ENCODE peak calls at places on chromosomes 7 and 10, in five cellular contexts. L is heart left ventricle, W is upper lobe of right lung, D is SK-N-SH, I is gastrocnemius medialis. B is an unnamed sample.

GRCh38 chr10:73433538-73433867 is at the start of gene MSS51:
- DNase-seq in L (no peak), W (no peak), D (no peak), I (peak), B (no peak)

GRCh38 chr10:5594271-5595036 is 69.7 kb downstream of the CALML3 start:
- DNase-seq in L (no peak), W (no peak), D (peak), I (no peak), B (no peak)

GRCh38 chr10:88032566-88032965 is 169.1 kb downstream of the PTEN start:
- DNase-seq in L (no peak), W (no peak), D (no peak), I (no peak), B (peak)

GRCh38 chr10:18238875-18239485 is 98.8 kb downstream of the CACNB2 start:
- DNase-seq in L (no peak), W (no peak), D (peak), I (no peak), B (peak)

GRCh38 chr7:132742152-132742551 is 165.9 kb upstream of the PLXNA4 start:
- DNase-seq in L (no peak), W (peak), D (no peak), I (no peak), B (peak)

GRCh38 chr7:90988996-90989765 is 275.1 kb upstream of the FZD1 start:
- DNase-seq in L (no peak), W (no peak), D (no peak), I (no peak), B (no peak)

GRCh38 chr7:107725138-107725740 is 18.7 kb upstream of the CBLL1 start:
- DNase-seq in L (no peak), W (no peak), D (peak), I (no peak), B (peak)

GRCh38 chr7:79298145-79298760 is 155.2 kb downstream of the MAGI2 start:
- DNase-seq in L (no peak), W (no peak), D (peak), I (no peak), B (peak)

GRCh38 chr7:26091933-26092332 is 60.1 kb upstream of the NFE2L3 start:
- DNase-seq in L (no peak), W (no peak), D (peak), I (no peak), B (peak)

GRCh38 chr10:24645784-24646183 is 77.9 kb downstream of the ARHGAP21 start:
- DNase-seq in L (no peak), W (no peak), D (no peak), I (no peak), B (peak)

GRCh38 chr10:88088441-88089340 is 225.3 kb downstream of the PTEN start:
- DNase-seq in L (no peak), W (no peak), D (no peak), I (no peak), B (peak)

GRCh38 chr7:13099197-13099795 is 411.9 kb downstream of the ARL4A start:
- DNase-seq in L (no peak), W (no peak), D (no peak), I (no peak), B (peak)

GRCh38 chr10:128087884-128088695 is 38.1 kb downstream of the MKI67 start:
- DNase-seq in L (no peak), W (no peak), D (peak), I (no peak), B (peak)

GRCh38 chr10:661891-662605 is 27.4 kb downstream of the DIP2C start:
- DNase-seq in L (no peak), W (no peak), D (no peak), I (no peak), B (no peak)

GRCh38 chr7:92135100-92135429 is 788 bp upstream of the CYP51A1 start:
- DNase-seq in L (no peak), W (no peak), D (peak), I (no peak), B (peak)

GRCh38 chr7:327991-328702 is 38.2 kb downstream of the FOXL3 start:
- DNase-seq in L (no peak), W (no peak), D (no peak), I (no peak), B (no peak)

GRCh38 chr10:96500050-96500449 is 13.7 kb downstream of the TLL2 start:
- DNase-seq in L (no peak), W (no peak), D (no peak), I (no peak), B (no peak)

GRCh38 chr10:31936933-31937332 is 8.3 kb upstream of the ARHGAP12 start:
- DNase-seq in L (no peak), W (no peak), D (no peak), I (no peak), B (peak)

GRCh38 chr7:112646787-112647186 is 143.4 kb downstream of the TMEM168 start:
- DNase-seq in L (no peak), W (no peak), D (no peak), I (no peak), B (no peak)

GRCh38 chr7:127658979-127659378 is 7.0 kb downstream of the SND1 start:
- DNase-seq in L (no peak), W (no peak), D (no peak), I (no peak), B (no peak)

GRCh38 chr10:74333174-74333573 is 182.2 kb downstream of the ADK start:
- DNase-seq in L (no peak), W (no peak), D (peak), I (no peak), B (no peak)

GRCh38 chr10:33965795-33966581 is 631.5 kb upstream of the NRP1 start:
- DNase-seq in L (no peak), W (no peak), D (no peak), I (no peak), B (no peak)

GRCh38 chr7:117157121-117157870 is 165.6 kb downstream of the WNT2 start:
- DNase-seq in L (no peak), W (no peak), D (peak), I (peak), B (peak)

GRCh38 chr10:49297818-49298665 is 928 bp upstream of the C10orf71 start:
- DNase-seq in L (no peak), W (no peak), D (no peak), I (peak), B (no peak)

GRCh38 chr10:110150981-110151380 is 56.4 kb upstream of the MXI1 start:
- DNase-seq in L (no peak), W (no peak), D (no peak), I (no peak), B (no peak)

GRCh38 chr10:44988957-44989620 is 10.5 kb upstream of the DEPP1 start:
- DNase-seq in L (no peak), W (no peak), D (no peak), I (no peak), B (no peak)

GRCh38 chr7:113004726-113005454 is 81.7 kb downstream of the GPR85 start:
- DNase-seq in L (no peak), W (no peak), D (no peak), I (no peak), B (no peak)

GRCh38 chr7:116354171-116354545 is 143.8 kb downstream of the TES start:
- DNase-seq in L (no peak), W (no peak), D (no peak), I (no peak), B (peak)

GRCh38 chr10:98400482-98400881 is 14.5 kb downstream of the PYROXD2 start:
- DNase-seq in L (no peak), W (no peak), D (no peak), I (no peak), B (peak)

GRCh38 chr7:129925416-129926002 is 27.3 kb downstream of the UBE2H start:
- DNase-seq in L (no peak), W (no peak), D (no peak), I (no peak), B (no peak)

GRCh38 chr10:110919971-110920881 is 822 bp downstream of the SHOC2 start:
- DNase-seq in L (no peak), W (peak), D (peak), I (peak), B (peak)

GRCh38 chr10:87882555-87883294 is 19.3 kb downstream of the PTEN start:
- DNase-seq in L (no peak), W (no peak), D (no peak), I (no peak), B (no peak)

GRCh38 chr7:6438427-6438826 is 9.3 kb downstream of the DAGLB start:
- DNase-seq in L (no peak), W (no peak), D (no peak), I (peak), B (no peak)

GRCh38 chr7:6437251-6437650 is 10.5 kb downstream of the DAGLB start:
- DNase-seq in L (no peak), W (no peak), D (no peak), I (no peak), B (peak)

GRCh38 chr7:6436385-6436685 is 11.4 kb downstream of the DAGLB start:
- DNase-seq in L (no peak), W (no peak), D (no peak), I (no peak), B (no peak)

GRCh38 chr7:6433814-6434630 is 13.7 kb downstream of the DAGLB start:
- DNase-seq in L (no peak), W (no peak), D (no peak), I (no peak), B (no peak)

GRCh38 chr7:6435486-6436384 is 12.0 kb downstream of the DAGLB start:
- DNase-seq in L (peak), W (peak), D (peak), I (peak), B (peak)
- TF ChIP-seq CTCF in L (peak), W (peak), D (peak), I (peak), B (peak)

DNA sequence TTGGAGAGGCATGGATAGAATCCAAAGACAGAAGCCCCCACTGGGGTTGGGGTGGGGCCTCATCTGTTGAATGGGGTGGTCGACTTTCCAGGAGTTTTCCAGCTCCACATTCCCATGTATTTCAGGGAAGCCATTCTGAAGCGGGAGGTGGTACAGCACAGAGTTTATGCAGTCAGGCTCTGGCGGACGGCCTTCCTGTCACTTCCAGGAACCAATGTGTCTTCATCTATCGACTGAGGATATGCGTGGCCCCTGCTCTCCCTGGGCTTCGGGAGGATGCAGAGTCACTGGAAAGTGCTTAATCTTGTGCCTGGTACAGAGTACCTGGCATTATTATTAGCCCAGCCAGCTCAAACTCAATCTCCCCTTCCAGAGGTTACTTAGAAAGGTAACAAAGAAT is 26.3 kb downstream of the DOCK1 start:
- DNase-seq in L (no peak), W (no peak), D (no peak), I (no peak), B (no peak)
- H3K4me3 ChIP-seq in L (peak), W (no peak), D (no peak), I (peak), B (no peak)

DNA sequence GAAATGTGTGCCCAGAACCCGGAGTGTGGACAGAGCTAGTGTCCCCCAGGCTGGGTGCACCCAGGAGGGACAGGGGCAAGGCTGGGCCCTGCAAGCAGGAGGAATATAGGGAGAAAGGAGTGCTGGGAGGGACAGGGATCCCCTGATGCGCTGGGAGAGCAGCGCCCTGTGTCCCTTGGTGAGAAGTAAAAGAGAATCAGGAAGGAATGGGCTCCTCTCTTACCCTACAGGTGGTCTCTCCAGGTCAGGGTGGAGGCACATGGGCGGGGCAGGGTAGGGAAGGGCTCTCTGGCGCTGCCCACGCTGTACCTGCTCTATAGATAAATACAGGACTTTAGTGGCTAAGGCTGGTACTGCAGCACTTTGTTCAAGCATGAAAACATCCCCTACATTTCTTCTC is 753.8 kb downstream of the GRID1 start:
- DNase-seq in L (no peak), W (no peak), D (no peak), I (no peak), B (no peak)
- TF ChIP-seq CTCF in L (no peak), W (no peak), D (no peak), I (no peak), B (peak)

GRCh38 chr7:35650751-35651150 is 44.2 kb downstream of the HERPUD2 start:
- DNase-seq in L (no peak), W (no peak), D (no peak), I (no peak), B (no peak)

GRCh38 chr7:35649711-35650110 is 45.2 kb downstream of the HERPUD2 start:
- DNase-seq in L (no peak), W (no peak), D (no peak), I (no peak), B (no peak)

GRCh38 chr7:35646289-35647033 is 48.5 kb downstream of the HERPUD2 start:
- DNase-seq in L (no peak), W (no peak), D (no peak), I (no peak), B (no peak)

GRCh38 chr7:35647171-35647574 is 47.8 kb downstream of the HERPUD2 start:
- DNase-seq in L (no peak), W (no peak), D (peak), I (no peak), B (no peak)

GRCh38 chr7:35648367-35648766 is 46.6 kb downstream of the HERPUD2 start:
- DNase-seq in L (no peak), W (no peak), D (no peak), I (no peak), B (no peak)
- H3K4me3 ChIP-seq in L (no peak), W (no peak), D (no peak), I (no peak), B (no peak)

DNA sequence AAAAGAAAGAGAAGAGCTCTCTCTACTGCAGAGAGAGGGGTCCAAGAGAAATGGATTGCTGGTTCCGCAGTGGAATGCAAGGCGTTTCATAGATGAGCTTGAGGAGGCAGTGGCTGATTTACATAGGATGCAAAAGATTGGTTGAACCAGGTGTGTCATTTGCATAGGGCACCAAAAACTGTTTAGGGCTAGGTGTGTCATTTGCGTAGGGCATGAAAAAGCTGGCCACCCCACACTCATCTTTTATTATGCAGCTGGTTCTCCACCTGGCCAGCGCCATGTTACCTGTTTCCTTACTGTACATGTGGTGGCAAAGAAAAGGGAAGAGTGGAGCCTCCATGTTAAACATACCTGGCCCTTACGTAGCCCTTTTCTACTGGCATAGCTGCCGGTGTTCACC is 33.0 kb downstream of the CASP7 start:
- DNase-seq in L (no peak), W (no peak), D (no peak), I (no peak), B (peak)
- TF ChIP-seq CTCF in L (no peak), W (no peak), D (no peak), I (no peak), B (no peak)

DNA sequence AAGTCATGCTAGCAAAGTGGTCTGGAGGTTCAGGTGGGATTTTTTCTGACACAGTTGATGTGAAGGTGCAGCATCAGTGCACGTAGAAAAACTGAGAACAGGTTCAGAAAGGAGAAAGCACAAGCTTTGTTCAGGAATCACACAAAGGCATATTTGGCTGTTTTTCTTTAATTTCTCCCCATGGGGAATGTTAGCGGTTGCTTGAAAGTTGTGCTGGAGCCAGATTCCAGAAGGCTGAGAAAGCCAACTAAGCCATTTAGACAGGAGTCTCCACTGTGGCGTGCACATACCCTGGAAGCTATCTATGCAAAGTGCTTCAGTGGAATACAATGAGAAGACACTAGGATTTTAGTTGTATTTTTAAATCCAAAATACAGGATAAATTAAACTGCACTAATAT is 201.4 kb downstream of the PCLO start:
- DNase-seq in L (no peak), W (no peak), D (no peak), I (no peak), B (no peak)
- H3K4me3 ChIP-seq in L (no peak), W (no peak), D (no peak), I (no peak), B (no peak)

GRCh38 chr7:42272793-42273665 is 36.0 kb upstream of the GLI3 start:
- DNase-seq in L (no peak), W (no peak), D (no peak), I (no peak), B (peak)
- TF ChIP-seq CTCF in L (no peak), W (peak), D (peak), I (no peak), B (peak)

B was measured in epithelial cell of esophagus.